ENCODE peak calls at places on chromosomes 11 and 22, in seven cellular contexts. S, F, H, Y, B, L and Q are unnamed samples.

GRCh38 chr11:110710520-110711381 is 1.5 kb downstream of the ARHGAP20 start:
- DNase-seq in B (no peak), H (peak), F (no peak), S (peak), L (peak), Y (no peak), Q (no peak)

GRCh38 chr11:86578727-86579405 is 93.5 kb downstream of the ME3 start:
- DNase-seq in B (no peak), H (no peak), F (no peak), L (no peak), Y (no peak), S (no peak), Q (no peak)

GRCh38 chr22:22030493-22031182 is 48.1 kb upstream of the TOP3B start:
- DNase-seq in B (no peak), F (no peak), Y (no peak), H (peak), L (peak), S (no peak), Q (no peak)

GRCh38 chr11:47950396-47950795 is 30.0 kb upstream of the PTPRJ start:
- DNase-seq in L (no peak), B (peak), Y (peak), F (peak), S (no peak), H (no peak), Q (no peak)

GRCh38 chr11:117419136-117419914 is 91.7 kb downstream of the CEP164 start:
- DNase-seq in B (no peak), S (peak), Y (no peak), L (peak), H (no peak), F (no peak), Q (no peak)

GRCh38 chr22:49230194-49230577 is 597.5 kb downstream of the BRD1 start:
- DNase-seq in S (no peak), B (no peak), F (peak), H (no peak), Y (no peak), L (no peak), Q (no peak)

GRCh38 chr11:46198873-46199250 is 77.6 kb upstream of the PHF21A start:
- DNase-seq in Y (no peak), F (no peak), B (no peak), L (no peak), S (no peak), H (no peak), Q (no peak)

GRCh38 chr11:1236316-1237127 is 13.7 kb downstream of the MUC5B start:
- DNase-seq in F (no peak), Y (peak), L (no peak), H (peak), B (peak), S (peak), Q (no peak)

GRCh38 chr11:76094729-76095128 is 111.6 kb downstream of the WNT11 start:
- DNase-seq in Y (no peak), L (no peak), F (no peak), B (no peak), S (no peak), H (no peak), Q (no peak)

GRCh38 chr11:64233913-64234839 is at the start of gene VEGFB:
- DNase-seq in F (peak), B (peak), Y (peak), S (peak), H (peak), L (peak), Q (no peak)

GRCh38 chr11:71435278-71435951 is 12.8 kb downstream of the DHCR7 start:
- DNase-seq in Y (no peak), H (no peak), F (no peak), B (no peak), S (no peak), L (no peak), Q (no peak)

GRCh38 chr22:26923498-26923897 is 266.1 kb downstream of the MIAT start:
- DNase-seq in S (no peak), H (no peak), L (no peak), Y (no peak), F (no peak), B (no peak), Q (no peak)

GRCh38 chr11:79404325-79404724 is 36.5 kb downstream of the TENM4 start:
- DNase-seq in Y (no peak), S (no peak), H (no peak), L (peak), F (no peak), B (no peak), Q (no peak)

GRCh38 chr11:48005133-48005532 is 24.8 kb downstream of the PTPRJ start:
- DNase-seq in S (no peak), F (no peak), B (peak), L (no peak), Y (no peak), H (no peak), Q (no peak)

GRCh38 chr22:30328466-30329049 is 1.8 kb upstream of the TBC1D10A start:
- DNase-seq in F (no peak), Y (no peak), B (no peak), H (no peak), L (no peak), S (no peak), Q (no peak)

GRCh38 chr11:69554849-69555248 is 73.4 kb downstream of the LINC01488 start:
- DNase-seq in H (no peak), B (no peak), S (peak), Y (no peak), L (no peak), F (no peak), Q (no peak)

GRCh38 chr22:48844096-48844675 is 983.5 kb downstream of the BRD1 start:
- DNase-seq in B (peak), F (no peak), L (no peak), Y (no peak), H (no peak), S (no peak), Q (no peak)

GRCh38 chr11:130726647-130727046 is 189.6 kb downstream of the SNX19 start:
- DNase-seq in F (no peak), Y (no peak), L (no peak), H (no peak), S (no peak), B (no peak), Q (no peak)

GRCh38 chr11:56885182-56885581 is 103.5 kb upstream of the OR5AK2 start:
- DNase-seq in H (no peak), S (peak), Y (no peak), F (no peak), B (no peak), L (no peak), Q (no peak)

GRCh38 chr22:49547751-49548239 is 279.9 kb downstream of the BRD1 start:
- DNase-seq in S (peak), Y (no peak), B (no peak), H (no peak), L (no peak), F (no peak), Q (no peak)

GRCh38 chr22:37148031-37148651 is 1.6 kb downstream of the IL2RB start:
- DNase-seq in H (no peak), S (no peak), B (peak), L (no peak), Y (peak), F (no peak), Q (no peak)

GRCh38 chr11:123707606-123708205 is 33.8 kb downstream of the ZNF202 start:
- DNase-seq in H (peak), Y (peak), F (peak), S (no peak), L (peak), B (no peak), Q (peak)

GRCh38 chr11:85029964-85030363 is 597.2 kb downstream of the DLG2 start:
- DNase-seq in B (no peak), F (no peak), L (peak), Y (no peak), H (no peak), S (no peak), Q (no peak)

GRCh38 chr11:69213315-69213714 is 57.6 kb downstream of the SMIM38 start:
- DNase-seq in F (no peak), H (no peak), Y (no peak), S (no peak), L (peak), B (no peak), Q (no peak)

GRCh38 chr11:11577932-11578331 is 43.9 kb downstream of the GALNT18 start:
- DNase-seq in F (no peak), B (no peak), L (no peak), Y (no peak), S (no peak), H (no peak), Q (no peak)
- H3K27ac ChIP-seq in F (no peak), B (no peak), L (no peak), Y (no peak), S (peak), H (no peak), Q (no peak)

GRCh38 chr11:73972187-73972586 is 10.5 kb downstream of the UCP2 start:
- DNase-seq in Y (no peak), L (no peak), B (no peak), S (no peak), H (no peak), F (no peak), Q (no peak)
- H3K27ac ChIP-seq in Y (peak), L (no peak), B (peak), S (no peak), H (no peak), F (no peak), Q (no peak)

GRCh38 chr22:28992565-28993326 is 68.9 kb downstream of the C22orf31 start:
- DNase-seq in L (no peak), Y (no peak), S (no peak), H (no peak), B (no peak), F (no peak), Q (no peak)

GRCh38 chr22:28989484-28989883 is 72.1 kb downstream of the C22orf31 start:
- DNase-seq in Y (no peak), B (no peak), H (no peak), L (no peak), S (no peak), F (no peak), Q (no peak)

GRCh38 chr22:28988455-28988854 is 73.2 kb downstream of the C22orf31 start:
- DNase-seq in S (no peak), Y (no peak), L (no peak), H (no peak), F (no peak), B (no peak), Q (no peak)

GRCh38 chr22:28989035-28989464 is 72.6 kb downstream of the C22orf31 start:
- DNase-seq in B (no peak), L (no peak), Y (no peak), H (no peak), F (no peak), S (no peak), Q (no peak)

GRCh38 chr22:28989912-28990311 is 71.7 kb downstream of the C22orf31 start:
- DNase-seq in L (no peak), S (no peak), H (no peak), F (no peak), Y (no peak), B (no peak), Q (no peak)
- H3K27ac ChIP-seq in L (no peak), S (no peak), H (no peak), F (no peak), Y (no peak), B (no peak), Q (peak)

DNA sequence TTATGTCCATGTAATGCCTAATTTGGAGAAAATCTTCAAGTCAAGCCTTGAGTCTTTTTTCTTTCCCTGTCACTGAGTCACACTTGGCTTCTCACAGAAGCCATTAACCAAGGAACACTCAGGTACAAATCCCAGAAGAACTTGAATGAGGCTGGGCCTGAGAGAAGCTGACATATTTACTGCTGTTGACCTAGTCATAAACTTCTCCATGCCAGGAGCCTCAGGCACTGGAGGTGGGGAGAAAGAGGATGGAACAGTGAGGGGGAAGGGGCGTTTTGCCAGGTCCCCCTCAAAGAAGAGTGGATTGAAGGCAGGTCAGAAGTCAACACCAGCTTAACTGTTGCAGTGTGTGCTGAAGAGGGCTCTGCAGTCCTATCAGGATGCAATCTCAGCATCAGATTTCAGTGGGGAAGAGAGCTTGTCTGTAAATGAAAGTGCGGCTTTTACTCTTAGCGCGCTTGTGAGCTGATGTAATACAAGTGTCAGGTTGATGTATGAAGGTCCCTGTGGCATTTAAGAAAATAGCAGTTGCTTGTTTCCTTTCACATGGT is 526.0 kb downstream of the ETS1 start:
- DNase-seq in B (no peak), H (no peak), F (peak), Y (no peak), L (peak), S (no peak), Q (no peak)
- H3K27ac ChIP-seq in B (no peak), H (no peak), F (peak), Y (no peak), L (peak), S (no peak), Q (no peak)

GRCh38 chr22:28883917-28884753 is 763 bp downstream of the ZNRF3 start:
- DNase-seq in B (peak), H (peak), Y (peak), L (peak), F (peak), S (peak), Q (no peak)
- H3K27ac ChIP-seq in B (no peak), H (no peak), Y (no peak), L (peak), F (no peak), S (no peak), Q (no peak)

GRCh38 chr22:46012182-46012880 is 35.4 kb upstream of the WNT7B start:
- DNase-seq in B (no peak), L (no peak), F (no peak), S (peak), Y (no peak), H (peak), Q (no peak)
- H3K27ac ChIP-seq in B (no peak), L (no peak), F (peak), S (peak), Y (no peak), H (peak), Q (peak)

DNA sequence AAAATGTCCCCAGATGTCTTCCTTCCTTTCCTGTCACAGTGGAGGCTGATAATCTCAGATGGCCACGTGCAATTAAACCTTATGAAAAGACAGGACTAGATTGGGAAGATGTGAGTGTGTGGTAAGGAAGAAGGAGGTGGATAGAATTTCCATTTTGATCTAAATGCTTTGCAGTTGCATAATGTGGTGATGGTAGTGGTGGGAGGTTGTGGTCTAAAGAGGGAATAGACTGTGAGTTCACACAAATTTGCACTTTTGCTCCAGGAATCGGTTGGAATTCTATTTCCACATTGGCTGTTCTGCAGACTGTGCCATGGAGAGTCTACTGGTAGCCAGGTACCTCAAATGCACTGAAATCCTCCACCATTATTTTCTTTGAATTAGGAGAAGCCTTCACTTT is 93.3 kb downstream of the ZBTB16 start:
- DNase-seq in B (no peak), F (no peak), S (no peak), H (no peak), Y (no peak), L (no peak), Q (no peak)
- H3K27ac ChIP-seq in B (no peak), F (no peak), S (peak), H (peak), Y (no peak), L (no peak), Q (no peak)

GRCh38 chr11:12800032-12800671 is 125.9 kb downstream of the TEAD1 start:
- DNase-seq in B (no peak), H (no peak), L (peak), Y (no peak), S (no peak), F (no peak), Q (no peak)

GRCh38 chr11:12799373-12799835 is 125.2 kb downstream of the TEAD1 start:
- DNase-seq in Y (no peak), H (no peak), S (no peak), B (no peak), L (no peak), F (no peak), Q (no peak)

GRCh38 chr11:12803086-12803826 is 129.0 kb downstream of the TEAD1 start:
- DNase-seq in H (no peak), F (no peak), Y (no peak), L (peak), B (no peak), S (no peak), Q (no peak)

GRCh38 chr11:12801976-12802375 is 127.8 kb downstream of the TEAD1 start:
- DNase-seq in H (no peak), F (no peak), S (no peak), L (no peak), B (no peak), Y (no peak), Q (no peak)

DNA sequence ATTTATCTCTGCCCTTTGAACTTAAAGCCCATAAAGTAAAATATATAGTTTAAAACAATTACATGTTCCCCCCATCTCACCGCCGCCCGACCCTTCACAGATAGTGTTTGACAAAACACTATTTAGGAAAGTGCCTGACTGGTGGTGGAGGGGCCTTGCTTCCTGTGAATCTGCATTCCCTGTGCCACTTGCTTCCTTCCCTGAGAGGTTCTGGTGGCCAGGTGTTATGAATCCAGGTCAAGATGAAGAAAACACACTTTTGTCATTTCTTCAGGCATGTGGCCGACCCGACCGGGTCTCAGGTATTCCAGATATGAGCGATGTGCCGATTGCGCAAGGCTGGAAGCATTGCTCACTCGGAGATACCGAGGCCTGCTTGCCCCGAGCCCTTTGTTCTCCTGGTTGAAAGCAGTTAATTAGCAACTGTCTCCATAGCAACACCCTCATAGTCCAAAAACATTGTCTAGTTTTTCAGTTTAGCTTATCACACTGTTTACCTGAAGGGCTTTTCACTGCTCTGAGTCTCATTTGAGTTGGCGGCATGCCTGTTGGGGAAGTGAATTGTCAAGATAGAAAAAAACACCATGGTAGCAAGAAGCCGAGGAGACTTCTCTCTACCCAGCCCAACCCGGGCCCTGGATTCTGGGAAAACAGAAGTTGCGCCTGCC is 128.3 kb downstream of the TEAD1 start:
- DNase-seq in Y (no peak), L (peak), S (peak), B (no peak), F (no peak), H (peak), Q (no peak)
- H3K27ac ChIP-seq in Y (no peak), L (peak), S (peak), B (no peak), F (no peak), H (no peak), Q (peak)

GRCh38 chr11:19395050-19395449 is 154.3 kb upstream of the E2F8 start:
- DNase-seq in F (no peak), L (no peak), B (no peak), S (no peak), H (no peak), Y (no peak), Q (no peak)

GRCh38 chr11:19394525-19395016 is 153.8 kb upstream of the E2F8 start:
- DNase-seq in Y (no peak), L (no peak), B (no peak), S (no peak), F (peak), H (no peak), Q (no peak)

GRCh38 chr11:19393119-19393518 is 152.4 kb upstream of the E2F8 start:
- DNase-seq in Y (no peak), H (no peak), L (no peak), F (no peak), B (no peak), S (no peak), Q (no peak)

GRCh38 chr11:19392321-19392720 is 151.6 kb upstream of the E2F8 start:
- DNase-seq in F (no peak), Y (no peak), S (no peak), L (no peak), B (no peak), H (no peak), Q (no peak)

DNA sequence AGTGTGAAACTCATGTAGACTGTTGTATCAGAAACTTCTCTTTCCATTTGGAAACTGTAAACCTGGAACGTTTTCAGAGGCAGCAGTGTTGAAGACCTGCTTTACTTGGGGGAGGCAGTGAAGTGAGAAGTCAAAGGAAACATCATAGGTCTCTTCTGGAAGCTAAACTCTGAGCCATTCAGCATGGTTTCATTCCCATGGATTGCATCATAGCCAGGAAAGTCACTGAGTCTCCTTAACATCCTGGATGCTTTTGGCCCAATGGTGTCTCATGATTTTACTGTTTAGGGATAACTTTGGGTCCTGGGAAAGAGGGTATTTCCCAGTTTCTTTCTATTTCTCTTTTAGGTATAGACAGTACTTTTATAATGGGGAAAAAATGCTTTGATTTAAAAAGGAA is 153.2 kb upstream of the E2F8 start:
- DNase-seq in Y (no peak), L (peak), F (no peak), B (no peak), S (no peak), H (no peak), Q (no peak)
- H3K27ac ChIP-seq in Y (no peak), L (no peak), F (no peak), B (no peak), S (no peak), H (no peak), Q (no peak)

GRCh38 chr11:43736502-43737193 is 56.1 kb downstream of the HSD17B12 start:
- DNase-seq in F (no peak), L (peak), H (no peak), Y (no peak), S (no peak), B (no peak), Q (peak)

GRCh38 chr11:43735931-43736330 is 55.4 kb downstream of the HSD17B12 start:
- DNase-seq in F (no peak), Y (no peak), S (no peak), H (no peak), B (no peak), L (peak), Q (no peak)

GRCh38 chr11:43735115-43735514 is 54.6 kb downstream of the HSD17B12 start:
- DNase-seq in S (no peak), H (no peak), F (no peak), Y (no peak), L (no peak), B (no peak), Q (no peak)

GRCh38 chr11:43738600-43739409 is 58.3 kb downstream of the HSD17B12 start:
- DNase-seq in S (no peak), H (no peak), L (peak), F (no peak), B (no peak), Y (no peak), Q (no peak)

DNA sequence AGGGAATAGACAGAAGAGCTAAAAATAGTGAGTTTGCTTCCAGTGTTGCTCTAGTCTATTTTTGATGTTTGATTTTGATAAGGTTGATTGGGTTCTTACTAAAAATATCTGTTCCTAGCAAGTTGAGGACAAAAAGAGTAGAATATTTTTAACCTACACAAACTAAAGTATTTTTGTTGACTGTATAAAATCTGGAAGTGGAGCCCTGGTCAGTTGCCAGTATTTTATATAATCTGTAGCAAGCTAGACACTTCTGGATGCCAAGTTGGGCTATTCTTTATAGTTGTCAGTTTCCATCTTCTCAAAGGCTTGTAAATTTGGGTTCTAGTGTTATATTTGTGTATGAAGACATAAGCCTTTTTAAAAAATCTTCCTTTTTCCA is 56.6 kb downstream of the HSD17B12 start:
- DNase-seq in H (no peak), L (no peak), S (no peak), Y (no peak), B (no peak), F (no peak), Q (no peak)
- H3K27ac ChIP-seq in H (no peak), L (no peak), S (no peak), Y (no peak), B (no peak), F (no peak), Q (peak)